ENCODE peak calls at places on chromosomes 2 and 18, in eight cellular contexts. M is sigmoid colon, R is A549, G is hepatocyte, D is ovary, Y is stomach, X is transverse colon, O is body of pancreas. K is an unnamed sample.

GRCh38 chr2:61443342-61444041 is 27.4 kb downstream of the USP34 start:
- DNase-seq in M (no peak), R (no peak), G (peak; percentile 44), D (no peak), Y (no peak), X (no peak), O (no peak), K (no peak)

GRCh38 chr2:9318461-9319337 is 104.6 kb downstream of the ITGB1BP1 start:
- DNase-seq in M (peak; percentile 82), R (no peak), G (no peak), D (peak; percentile 84), Y (peak; percentile 76), X (peak; percentile 65), O (peak; percentile 55), K (peak; percentile 53)

GRCh38 chr2:104690255-104690999 is 163.5 kb upstream of the POU3F3 start:
- DNase-seq in M (no peak), R (no peak), G (no peak), D (no peak), Y (no peak), X (no peak), O (no peak), K (no peak)

GRCh38 chr2:8438476-8438875 is 243.4 kb upstream of the ID2 start:
- DNase-seq in M (peak; percentile 64), R (no peak), G (no peak), D (no peak), Y (no peak), X (peak; percentile 35), O (peak; percentile 28), K (no peak)

GRCh38 chr18:2963048-2963447 is 49.9 kb downstream of the LPIN2 start:
- DNase-seq in M (no peak), R (no peak), G (no peak), D (no peak), Y (no peak), X (no peak), O (no peak), K (no peak)

GRCh38 chr2:61263848-61264247 is 101.9 kb downstream of the C2orf74 start:
- DNase-seq in M (no peak), R (no peak), G (no peak), D (no peak), Y (no peak), X (no peak), O (no peak), K (no peak)

GRCh38 chr2:174158003-174158402 is 90.3 kb downstream of the OLA1 start:
- DNase-seq in M (no peak), R (peak; percentile 66), G (peak; percentile 27), D (no peak), Y (no peak), X (peak; percentile 16), O (peak; percentile 42), K (no peak)

GRCh38 chr2:150495993-150496627 is 8.6 kb upstream of the RND3 start:
- DNase-seq in M (no peak), R (no peak), G (no peak), D (no peak), Y (no peak), X (no peak), O (no peak), K (no peak)

GRCh38 chr18:51520676-51521180 is 323.2 kb upstream of the MEX3C start:
- DNase-seq in M (no peak), R (no peak), G (no peak), D (no peak), Y (no peak), X (no peak), O (no peak), K (no peak)

GRCh38 chr2:68974251-68974650 is at the start of gene GKN1:
- DNase-seq in M (no peak), R (no peak), G (no peak), D (no peak), Y (no peak), X (no peak), O (no peak), K (no peak)

GRCh38 chr18:63909870-63910269 is 2.1 kb downstream of the SERPINB10 start:
- DNase-seq in M (no peak), R (no peak), G (no peak), D (no peak), Y (no peak), X (no peak), O (no peak), K (no peak)

GRCh38 chr2:175630319-175631246 is 371.5 kb downstream of the LNPK start:
- DNase-seq in M (no peak), R (no peak), G (peak; percentile 58), D (no peak), Y (no peak), X (no peak), O (no peak), K (no peak)

GRCh38 chr18:40413160-40413559 is 1541.9 kb upstream of the PIK3C3 start:
- DNase-seq in M (no peak), R (no peak), G (peak; percentile 61), D (no peak), Y (no peak), X (peak; percentile 19), O (no peak), K (no peak)

GRCh38 chr18:6876646-6877045 is 147.1 kb downstream of the ARHGAP28 start:
- DNase-seq in M (no peak), R (no peak), G (no peak), D (no peak), Y (no peak), X (no peak), O (no peak), K (no peak)

GRCh38 chr2:159185401-159186130 is 100.9 kb downstream of the WDSUB1 start:
- DNase-seq in M (no peak), R (peak; percentile 10), G (peak; percentile 42), D (no peak), Y (no peak), X (no peak), O (no peak), K (no peak)

GRCh38 chr2:31539505-31539904 is 41.2 kb downstream of the SRD5A2 start:
- DNase-seq in M (no peak), R (no peak), G (no peak), D (no peak), Y (no peak), X (no peak), O (no peak), K (no peak)
- TF ChIP-seq CTCF in M (no peak), R (no peak), G (no peak), D (no peak), Y (no peak), X (no peak), O (no peak), K (no peak)

GRCh38 chr2:95138702-95139101 is 17.1 kb upstream of the MRPS5 start:
- DNase-seq in M (no peak), R (no peak), G (no peak), D (no peak), Y (no peak), X (no peak), O (no peak), K (no peak)
- H3K9me3 ChIP-seq in M (no peaks in the 10 kb centered on the region), R (peaks cover 86% of the 10 kb centered on the region), G (peaks cover 4% of the 10 kb centered on the region), D (peaks cover 2% of the 10 kb centered on the region), Y (peaks cover 66% of the 10 kb centered on the region), X (peaks cover 21% of the 10 kb centered on the region), O (peaks cover 7% of the 10 kb centered on the region), K (peaks cover 62% of the 10 kb centered on the region)

GRCh38 chr18:23198217-23198845 is 63.0 kb downstream of the CABLES1 start:
- DNase-seq in M (no peak), R (no peak), G (no peak), D (no peak), Y (no peak), X (no peak), O (no peak), K (no peak)
- TF ChIP-seq CTCF in M (no peak), R (no peak), G (no peak), D (no peak), Y (no peak), X (no peak), O (no peak), K (no peak)

GRCh38 chr2:38526195-38526594 is 76.5 kb downstream of the HNRNPLL start:
- DNase-seq in M (no peak), R (no peak), G (no peak), D (no peak), Y (no peak), X (no peak), O (no peak), K (no peak)

GRCh38 chr2:38529208-38529607 is 73.5 kb downstream of the HNRNPLL start:
- DNase-seq in M (no peak), R (no peak), G (no peak), D (no peak), Y (no peak), X (no peak), O (no peak), K (no peak)

GRCh38 chr2:38527338-38528007 is 75.3 kb downstream of the HNRNPLL start:
- DNase-seq in M (no peak), R (no peak), G (no peak), D (no peak), Y (no peak), X (no peak), O (no peak), K (no peak)

GRCh38 chr2:38524580-38524979 is 78.1 kb downstream of the HNRNPLL start:
- DNase-seq in M (no peak), R (no peak), G (no peak), D (no peak), Y (no peak), X (no peak), O (no peak), K (no peak)

GRCh38 chr2:38528008-38528442 is 74.7 kb downstream of the HNRNPLL start:
- DNase-seq in M (no peak), R (peak; percentile 68), G (peak; percentile 55), D (peak; percentile 56), Y (no peak), X (no peak), O (no peak), K (no peak)
- H3K9me3 ChIP-seq in M (no peaks in the 10 kb centered on the region), R (no peaks in the 10 kb centered on the region), G (no peaks in the 10 kb centered on the region), D (no peaks in the 10 kb centered on the region), Y (no peaks in the 10 kb centered on the region), X (no peaks in the 10 kb centered on the region), O (no peaks in the 10 kb centered on the region), K (no peaks in the 10 kb centered on the region)

DNA sequence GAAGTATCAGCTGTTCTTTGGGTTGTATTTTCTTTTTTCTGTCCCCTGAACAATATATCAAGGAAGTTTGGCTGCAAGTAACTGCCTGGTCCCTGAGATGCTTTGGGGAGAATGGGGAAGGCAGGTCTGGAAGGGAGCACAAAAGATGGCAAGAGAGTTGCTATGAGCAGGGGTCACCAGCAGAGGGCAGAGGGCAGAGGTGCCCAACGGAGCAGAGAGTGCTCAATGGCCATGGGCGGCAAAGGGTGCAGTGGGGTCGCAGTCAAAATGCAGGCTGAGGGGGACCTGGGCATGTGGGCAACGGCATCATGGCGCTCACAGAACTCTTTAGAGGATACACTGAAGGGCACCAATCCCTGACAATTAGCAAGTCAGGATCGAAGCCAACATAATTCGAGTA is 107.7 kb upstream of the ATP8B1 start:
- DNase-seq in M (no peak), R (peak; percentile 21), G (no peak), D (no peak), Y (no peak), X (no peak), O (no peak), K (no peak)
- TF ChIP-seq CTCF in M (no peak), R (peak; percentile 14), G (no peak), D (no peak), Y (no peak), X (no peak), O (no peak), K (no peak)

K was measured in mucosa of descending colon.